ENCODE peak calls at places on chromosomes 16 and 17, in five cellular contexts. Y, W, O, N and I are unnamed samples. For H3K36me3, the result is how much of the 10 kb centered on the place peaks cover.

GRCh38 chr17:76146053-76146875 is 5.2 kb upstream of the FOXJ1 start:
- DNase-seq in Y (peak), W (no peak), O (no peak), N (peak), I (peak)

GRCh38 chr17:67891481-67892119 is 66.3 kb downstream of the BPTF start:
- DNase-seq in Y (no peak), W (peak), O (peak), N (no peak), I (peak)

GRCh38 chr17:64406321-64407200 is 15.9 kb upstream of the PECAM1 start:
- DNase-seq in Y (no peak), W (no peak), O (peak), N (peak), I (peak)

GRCh38 chr17:64174686-64175456 is 44.9 kb upstream of the ERN1 start:
- DNase-seq in Y (no peak), W (no peak), O (no peak), N (no peak), I (peak)

GRCh38 chr17:27502526-27503324 is 46.5 kb downstream of the KSR1 start:
- DNase-seq in Y (no peak), W (no peak), O (no peak), N (no peak), I (peak)

GRCh38 chr17:77725851-77726250 is 232.7 kb upstream of the TNRC6C start:
- DNase-seq in Y (no peak), W (no peak), O (no peak), N (no peak), I (no peak)

GRCh38 chr16:75307506-75307905 is 56.1 kb upstream of the BCAR1 start:
- DNase-seq in Y (no peak), W (no peak), O (no peak), N (no peak), I (no peak)

GRCh38 chr16:8675183-8676159 is 1.1 kb downstream of the ABAT start:
- DNase-seq in Y (no peak), W (no peak), O (no peak), N (peak), I (no peak)

GRCh38 chr16:83268164-83268563 is 539.6 kb upstream of the HSBP1 start:
- DNase-seq in Y (no peak), W (no peak), O (no peak), N (no peak), I (no peak)

GRCh38 chr16:7338826-7339225 is 6.2 kb downstream of the RBFOX1 start:
- DNase-seq in Y (no peak), W (no peak), O (no peak), N (no peak), I (no peak)

GRCh38 chr17:66398059-66398458 is 95.6 kb downstream of the PRKCA start:
- DNase-seq in Y (no peak), W (no peak), O (no peak), N (no peak), I (no peak)

GRCh38 chr16:3431779-3432219 is 11.5 kb downstream of the ZNF597 start:
- DNase-seq in Y (peak), W (peak), O (peak), N (peak), I (peak)

GRCh38 chr16:2969545-2970521 is 685 bp downstream of the PAQR4 start:
- DNase-seq in Y (peak), W (no peak), O (peak), N (peak), I (peak)

GRCh38 chr16:4327782-4328579 is 12.1 kb downstream of the GLIS2 start:
- DNase-seq in Y (peak), W (peak), O (peak), N (peak), I (peak)

GRCh38 chr17:78131172-78132085 is 858 bp downstream of the TMC8 start:
- DNase-seq in Y (peak), W (no peak), O (no peak), N (peak), I (no peak)

GRCh38 chr16:180921-181667 is 835 bp downstream of the HBQ1 start:
- DNase-seq in Y (peak), W (peak), O (peak), N (peak), I (peak)

GRCh38 chr16:89317729-89318429 is 100.4 kb downstream of the ZNF778 start:
- DNase-seq in Y (peak), W (no peak), O (no peak), N (peak), I (no peak)

GRCh38 chr16:89318430-89318758 is 100.9 kb downstream of the ZNF778 start:
- DNase-seq in Y (no peak), W (no peak), O (no peak), N (no peak), I (no peak)

GRCh38 chr16:89319883-89320716 is 102.6 kb downstream of the ZNF778 start:
- DNase-seq in Y (peak), W (no peak), O (peak), N (peak), I (peak)

GRCh38 chr16:89319628-89319882 is 102.1 kb downstream of the ZNF778 start:
- DNase-seq in Y (no peak), W (no peak), O (no peak), N (no peak), I (no peak)

DNA sequence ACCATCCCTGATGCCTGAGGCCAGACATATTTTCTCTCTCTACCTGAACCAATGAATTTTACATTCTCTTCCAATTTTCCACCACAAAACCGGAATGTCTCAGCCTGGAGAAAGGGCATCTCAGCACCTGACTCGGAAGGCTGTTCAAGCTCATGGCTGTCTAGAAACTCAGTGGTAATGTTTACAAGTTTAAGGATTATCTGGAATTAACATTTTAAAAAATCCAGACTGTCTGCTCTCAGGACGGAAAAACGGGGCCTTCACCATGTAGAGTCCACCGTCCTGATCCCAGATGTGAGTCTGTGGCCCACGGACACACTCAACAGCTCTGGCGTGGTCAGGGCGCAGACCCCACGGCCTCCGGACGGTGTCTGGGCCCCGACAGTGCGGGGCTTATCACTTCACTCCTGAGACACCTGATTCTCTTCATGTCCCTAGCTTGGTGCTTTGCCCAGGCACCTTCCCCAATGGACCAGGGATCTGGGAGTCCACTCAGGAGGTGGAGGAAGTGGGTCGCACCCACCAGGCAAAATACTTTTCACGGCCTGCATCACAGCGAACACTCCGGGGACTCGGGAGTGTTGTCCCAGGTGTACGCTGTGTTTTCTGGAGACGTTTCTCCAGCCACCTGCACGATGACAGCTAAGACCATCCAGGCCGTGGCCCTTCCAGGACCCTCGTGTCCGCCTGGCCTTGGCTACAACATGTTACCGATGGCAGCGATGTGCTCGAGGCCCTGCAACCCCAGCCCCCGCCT is 101.5 kb downstream of the ZNF778 start:
- DNase-seq in Y (peak), W (no peak), O (no peak), N (peak), I (no peak)
- TF ChIP-seq POLR2A in Y (no peak), W (no peak), O (no peak), N (no peak), I (no peak)

GRCh38 chr17:80381416-80381923 is 33.5 kb upstream of the ENDOV start:
- DNase-seq in Y (no peak), W (no peak), O (no peak), N (no peak), I (no peak)
- H3K4me3 ChIP-seq in Y (no peak), W (no peak), O (no peak), N (no peak), I (no peak)

DNA sequence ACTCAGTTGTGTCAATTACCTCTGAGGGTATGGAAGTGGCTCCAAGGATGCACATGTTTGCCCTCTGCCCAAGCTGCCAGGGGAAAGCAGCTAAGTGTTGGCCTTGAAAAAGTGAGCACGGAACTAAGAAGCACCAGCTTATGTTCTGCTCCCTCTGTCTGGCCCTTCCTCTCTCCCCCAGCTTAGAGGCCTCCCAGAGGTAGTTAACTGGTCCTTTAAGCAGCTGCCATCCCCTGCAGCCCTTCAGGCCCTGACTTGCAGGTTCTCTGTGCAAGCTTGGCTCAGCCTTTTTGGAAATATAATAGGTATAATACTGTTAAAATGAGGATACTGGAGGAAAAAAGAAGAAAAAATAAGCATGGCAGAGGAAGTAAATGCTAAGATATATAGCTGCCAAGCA is 7.0 kb upstream of the UBE2Z start:
- DNase-seq in Y (no peak), W (no peak), O (no peak), N (no peak), I (no peak)
- H3K36me3 ChIP-seq in Y (under half), W (under half), O (under half), N (under half), I (under half)

DNA sequence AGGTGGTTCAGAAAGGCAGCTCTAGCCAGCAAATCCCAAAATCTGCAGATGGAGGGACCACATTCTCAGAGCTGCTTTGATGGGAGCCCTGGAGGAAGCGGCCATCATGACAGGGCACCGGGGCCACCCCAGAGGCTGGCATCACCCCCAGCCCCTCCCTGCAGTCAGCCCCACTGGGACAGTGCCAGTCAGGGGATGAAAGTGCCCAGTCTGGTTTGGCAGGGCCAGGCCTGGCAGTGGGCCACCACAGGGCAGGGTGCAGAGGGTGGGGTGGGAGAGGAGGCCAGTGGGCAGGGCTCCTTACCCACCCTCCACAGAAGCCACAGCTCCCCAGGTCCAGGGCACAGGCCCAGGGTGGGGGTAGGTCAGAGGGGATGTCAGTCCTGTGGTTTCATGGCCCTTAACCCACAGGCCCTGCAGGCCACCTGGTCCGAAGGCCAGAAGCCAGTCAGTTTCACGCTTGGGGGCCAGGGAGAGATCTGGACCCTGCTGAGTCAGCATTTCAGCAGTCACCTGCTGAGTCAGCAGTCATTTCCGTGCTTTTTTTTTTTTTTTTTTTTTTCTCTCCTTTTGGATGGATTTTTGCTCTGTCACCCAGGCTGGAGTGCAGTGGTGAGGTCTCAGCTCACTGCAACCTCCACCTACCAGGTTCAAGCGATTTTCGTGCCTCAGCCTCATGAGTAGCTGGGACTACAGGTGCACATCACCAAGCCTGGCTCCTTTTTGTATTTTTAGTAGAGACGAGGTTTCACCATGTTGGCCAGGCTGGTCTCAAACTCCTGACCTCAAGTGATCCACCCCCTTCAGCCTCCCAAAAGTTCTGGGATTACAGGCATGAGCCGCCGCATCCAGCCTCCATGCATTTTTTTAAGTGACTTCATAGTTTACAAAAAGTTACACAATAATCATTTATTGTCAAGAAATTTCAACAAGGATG is 10.4 kb downstream of the SLC25A10 start:
- DNase-seq in Y (no peak), W (no peak), O (peak), N (no peak), I (no peak)
- TF ChIP-seq POLR2A in Y (no peak), W (no peak), O (peak), N (no peak), I (no peak)

GRCh38 chr16:73214825-73215481 is 167.0 kb upstream of the ZFHX3 start:
- DNase-seq in Y (no peak), W (peak), O (no peak), N (no peak), I (no peak)

GRCh38 chr16:73212431-73212830 is 164.5 kb upstream of the ZFHX3 start:
- DNase-seq in Y (no peak), W (no peak), O (no peak), N (no peak), I (no peak)

GRCh38 chr16:73215482-73216377 is 167.8 kb upstream of the ZFHX3 start:
- DNase-seq in Y (no peak), W (no peak), O (no peak), N (no peak), I (no peak)

GRCh38 chr16:73216932-73217331 is 169.0 kb upstream of the ZFHX3 start:
- DNase-seq in Y (no peak), W (no peak), O (no peak), N (no peak), I (no peak)

GRCh38 chr16:73213761-73214480 is 166.0 kb upstream of the ZFHX3 start:
- DNase-seq in Y (no peak), W (no peak), O (no peak), N (no peak), I (no peak)
- H3K4me3 ChIP-seq in Y (no peak), W (no peak), O (no peak), N (no peak), I (no peak)

GRCh38 chr17:7191571-7192270 is 12.6 kb upstream of the ASGR1 start:
- DNase-seq in Y (no peak), W (peak), O (peak), N (no peak), I (no peak)
- H3K36me3 ChIP-seq in Y (under half), W (under half), O (under half), N (under half), I (half or more)

GRCh38 chr16:57620316-57621231 is 7.9 kb upstream of the ADGRG1 start:
- DNase-seq in Y (peak), W (peak), O (no peak), N (peak), I (no peak)
- TF ChIP-seq POLR2A in Y (no peak), W (no peak), O (no peak), N (no peak), I (no peak)

GRCh38 chr16:67431805-67432476 is 1.0 kb downstream of the HSD11B2 start:
- DNase-seq in Y (no peak), W (no peak), O (no peak), N (no peak), I (no peak)
- H3K4me3 ChIP-seq in Y (peak), W (peak), O (peak), N (peak), I (no peak)

GRCh38 chr17:40402668-40403067 is 15.0 kb downstream of the TOP2A start:
- DNase-seq in Y (no peak), W (no peak), O (no peak), N (no peak), I (no peak)
- H3K36me3 ChIP-seq in Y (under half), W (under half), O (half or more), N (under half), I (under half)